ENCODE peak calls at places on chromosomes 6 and 20, in ten cellular contexts. W is GDM1; R is Caki2; H is HFFc6; G is astrocyte of the spinal cord; F is fibroblast of the aortic adventitia; P is fibroblast of lung; K is activated CD4-positive, alpha-beta T cell treated with anti-CD3 and anti-CD28 coated beads for 1 hour; U is NB4; D is stimulated activated CD4-positive, alpha-beta T cell treated with anti-CD3 and anti-CD28 coated beads, Interleukin-1b, Interleukin-23, amount 100 ng/mL, for 48 hours. S is an unnamed sample.

GRCh38 chr6:127900935-127901334 is at the start of gene THEMIS:
- DNase-seq in P (no peak), R (no peak), H (no peak), G (no peak), W (no peak), U (no peak), F (no peak), D (no peak), K (no peak), S (no peak)

GRCh38 chr6:5173862-5174643 is 86.7 kb downstream of the LYRM4 start:
- DNase-seq in G (peak), P (peak), R (no peak), W (peak), U (no peak), F (no peak), K (no peak), H (no peak), D (peak), S (peak)

GRCh38 chr20:37941332-37941731 is 38.4 kb downstream of the VSTM2L start:
- DNase-seq in G (no peak), F (no peak), K (no peak), W (no peak), U (peak), P (no peak), D (no peak), R (no peak), H (no peak), S (no peak)

GRCh38 chr6:19925533-19925932 is 88.4 kb downstream of the ID4 start:
- DNase-seq in D (no peak), G (no peak), F (no peak), H (no peak), K (no peak), P (no peak), U (no peak), W (no peak), R (no peak), S (no peak)

GRCh38 chr20:62707281-62707941 is 1.2 kb upstream of the NTSR1 start:
- DNase-seq in R (no peak), D (no peak), H (no peak), P (no peak), G (no peak), F (no peak), U (peak), K (no peak), W (no peak), S (no peak)

GRCh38 chr20:38353298-38353697 is 7.0 kb downstream of the LBP start:
- DNase-seq in P (peak), U (no peak), W (no peak), R (no peak), G (no peak), K (no peak), D (no peak), H (no peak), F (no peak), S (no peak)

GRCh38 chr6:131231103-131231502 is 95.8 kb downstream of the AKAP7 start:
- DNase-seq in R (no peak), D (no peak), U (no peak), W (no peak), P (no peak), H (no peak), G (no peak), F (no peak), K (no peak), S (no peak)

GRCh38 chr6:38679668-38680067 is 23.3 kb downstream of the GLO1 start:
- DNase-seq in D (no peak), G (no peak), F (no peak), P (no peak), K (no peak), H (no peak), R (no peak), U (no peak), W (no peak), S (no peak)

GRCh38 chr20:57600324-57601210 is 19.7 kb downstream of the ZBP1 start:
- DNase-seq in G (no peak), U (no peak), H (no peak), D (no peak), F (no peak), R (no peak), P (no peak), W (no peak), K (no peak), S (no peak)

GRCh38 chr6:80527552-80528052 is 421.1 kb downstream of the BCKDHB start:
- DNase-seq in W (no peak), K (no peak), D (no peak), H (no peak), G (no peak), P (no peak), U (no peak), F (no peak), R (no peak), S (no peak)

GRCh38 chr6:25280617-25280990 is 1.4 kb downstream of the CARMIL1 start:
- DNase-seq in H (no peak), F (peak), R (peak), D (no peak), K (no peak), U (no peak), G (no peak), W (no peak), P (no peak), S (no peak)

GRCh38 chr20:53866787-53867740 is 203.3 kb downstream of the BCAS1 start:
- DNase-seq in D (no peak), H (peak), W (no peak), K (no peak), R (no peak), U (no peak), G (peak), F (peak), P (no peak), S (no peak)

GRCh38 chr20:11849976-11850670 is 67.6 kb upstream of the BTBD3 start:
- DNase-seq in R (no peak), K (no peak), G (peak), F (peak), W (no peak), H (peak), U (peak), D (no peak), P (peak), S (no peak)

GRCh38 chr6:87574237-87574636 is 15.6 kb downstream of the RARS2 start:
- DNase-seq in D (no peak), F (no peak), K (no peak), W (no peak), R (no peak), H (no peak), U (no peak), P (no peak), G (no peak), S (no peak)

GRCh38 chr6:30074331-30075093 is 1.1 kb downstream of the RNF39 start:
- DNase-seq in D (no peak), W (no peak), G (no peak), R (no peak), P (no peak), K (no peak), H (no peak), U (no peak), F (no peak), S (no peak)

GRCh38 chr6:71222676-71223075 is 65.9 kb upstream of the OGFRL1 start:
- DNase-seq in W (no peak), F (no peak), G (no peak), U (no peak), H (no peak), D (no peak), P (no peak), R (no peak), K (no peak), S (no peak)

GRCh38 chr6:32976334-32977069 is 8.1 kb downstream of the BRD2 start:
- DNase-seq in G (no peak), H (no peak), K (no peak), W (no peak), D (no peak), F (no peak), R (no peak), U (no peak), P (no peak), S (no peak)

GRCh38 chr20:1296922-1297321 is 30.8 kb downstream of the SNPH start:
- DNase-seq in U (no peak), F (no peak), K (no peak), G (no peak), P (no peak), D (no peak), R (no peak), H (no peak), W (no peak), S (no peak)

GRCh38 chr6:149924933-149925252 is 2.0 kb upstream of the RAET1G start:
- DNase-seq in U (no peak), F (no peak), K (peak), H (no peak), D (no peak), G (no peak), W (no peak), R (no peak), P (no peak), S (no peak)

GRCh38 chr20:24795444-24795843 is 153.6 kb upstream of the CST7 start:
- DNase-seq in D (no peak), U (no peak), H (no peak), F (no peak), P (peak), G (peak), R (no peak), K (no peak), W (no peak), S (no peak)

GRCh38 chr20:3238616-3239025 is 369 bp downstream of the SLC4A11 start:
- DNase-seq in W (no peak), K (no peak), G (no peak), F (peak), D (peak), R (no peak), H (peak), P (peak), U (peak), S (peak)

GRCh38 chr6:36683145-36683655 is 4.7 kb downstream of the CDKN1A start:
- DNase-seq in W (no peak), U (no peak), P (no peak), G (no peak), D (no peak), R (no peak), F (no peak), K (no peak), H (no peak), S (no peak)

GRCh38 chr6:44166591-44167184 is 8.1 kb downstream of the CAPN11 start:
- DNase-seq in K (no peak), G (no peak), H (no peak), P (no peak), F (no peak), R (no peak), W (peak), U (peak), D (no peak), S (peak)

GRCh38 chr6:16205377-16206144 is 32.8 kb upstream of the GMPR start:
- DNase-seq in P (peak), D (no peak), K (no peak), H (peak), U (peak), R (no peak), G (peak), F (peak), W (no peak), S (no peak)

GRCh38 chr6:98641929-98642328 is 192.4 kb upstream of the POU3F2 start:
- DNase-seq in D (no peak), G (peak), F (no peak), H (no peak), R (no peak), U (no peak), W (no peak), P (peak), K (no peak), S (no peak)

GRCh38 chr6:91653954-91654843 is 1067.3 kb upstream of the MAP3K7 start:
- DNase-seq in K (no peak), G (no peak), W (no peak), P (peak), H (no peak), R (no peak), F (no peak), D (no peak), U (no peak), S (no peak)

GRCh38 chr6:166313255-166314070 is 5.3 kb upstream of the PRR18 start:
- DNase-seq in R (peak), F (peak), U (peak), H (peak), P (peak), G (peak), D (no peak), K (no peak), W (peak), S (peak)